ENCODE peak calls at places on chromosomes 5 and 9, in eight cellular contexts. I, B, Y, G, D, P, J and E are unnamed samples.

GRCh38 chr5:54745599-54745998 is 228.0 kb downstream of the SNX18 start:
- DNase-seq in I (no peak), B (no peak), Y (no peak), G (no peak), D (no peak), P (no peak), J (no peak), E (no peak)

GRCh38 chr5:159317849-159318248 is 12.4 kb downstream of the IL12B start:
- DNase-seq in I (no peak), B (no peak), Y (no peak), G (no peak), D (no peak), P (no peak), J (no peak), E (no peak)

GRCh38 chr5:148791696-148792095 is 34.7 kb upstream of the ADRB2 start:
- DNase-seq in I (no peak), B (no peak), Y (no peak), G (no peak), D (no peak), P (no peak), J (no peak), E (no peak)

GRCh38 chr9:75914002-75914401 is 23.5 kb downstream of the PCSK5 start:
- DNase-seq in I (no peak), B (no peak), Y (no peak), G (no peak), D (no peak), P (no peak), J (no peak), E (no peak)

GRCh38 chr9:116550728-116551436 is 136.2 kb upstream of the TRIM32 start:
- DNase-seq in I (no peak), B (no peak), Y (no peak), G (no peak), D (no peak), P (no peak), J (peak), E (peak)

GRCh38 chr9:26310294-26310693 is 582.3 kb downstream of the CAAP1 start:
- DNase-seq in I (no peak), B (no peak), Y (no peak), G (no peak), D (no peak), P (no peak), J (no peak), E (no peak)

GRCh38 chr5:132471944-132472343 is 18.6 kb downstream of the IRF1 start:
- DNase-seq in I (peak), B (no peak), Y (no peak), G (peak), D (no peak), P (no peak), J (no peak), E (no peak)

GRCh38 chr5:57184322-57184721 is 10.5 kb downstream of the GPBP1 start:
- DNase-seq in I (no peak), B (peak), Y (no peak), G (no peak), D (no peak), P (no peak), J (no peak), E (no peak)

GRCh38 chr5:124053340-124053739 is 541.4 kb downstream of the CSNK1G3 start:
- DNase-seq in I (no peak), B (no peak), Y (no peak), G (no peak), D (no peak), P (no peak), J (no peak), E (no peak)

GRCh38 chr9:92781902-92782301 is 17.3 kb upstream of the BICD2 start:
- DNase-seq in I (no peak), B (peak), Y (no peak), G (no peak), D (no peak), P (no peak), J (no peak), E (peak)

GRCh38 chr5:104353371-104353770 is 790.8 kb upstream of the NUDT12 start:
- DNase-seq in I (no peak), B (no peak), Y (no peak), G (no peak), D (no peak), P (no peak), J (no peak), E (no peak)